ENCODE peak calls at places on chromosomes 11 and 22, in eight cellular contexts. X is neural progenitor cell, I is ovary, G is BE2C, L is adrenal gland, Z is aorta, Y is body of pancreas, P is heart left ventricle. W is an unnamed sample. For H3K4me1, the result is how much of the 10 kb centered on the place peaks cover.

GRCh38 chr11:20026629-20027545 is 133.4 kb downstream of the DBX1 start:
- DNase-seq in L (no peak), Y (peak), Z (no peak), I (peak), P (no peak), X (peak), G (no peak), W (peak)

GRCh38 chr11:21625982-21626381 is 566.9 kb upstream of the ANO5 start:
- DNase-seq in Y (no peak), I (no peak), G (no peak), L (peak), Z (peak), P (no peak), X (no peak), W (peak)

GRCh38 chr11:17516551-17517150 is 27.6 kb downstream of the USH1C start:
- DNase-seq in Y (no peak), I (no peak), G (no peak), L (no peak), Z (no peak), P (no peak), X (no peak), W (no peak)

GRCh38 chr22:49963647-49964026 is 3.1 kb downstream of the PIM3 start:
- DNase-seq in P (peak), L (peak), G (peak), Y (peak), I (no peak), Z (peak), X (no peak), W (no peak)

GRCh38 chr22:46363611-46364321 is 28.3 kb downstream of the TRMU start:
- DNase-seq in G (no peak), I (no peak), X (no peak), L (no peak), Y (no peak), Z (no peak), P (peak), W (no peak)

GRCh38 chr11:19659529-19659928 is 53.1 kb upstream of the NAV2 start:
- DNase-seq in L (no peak), Y (no peak), Z (no peak), P (no peak), X (no peak), I (no peak), G (no peak), W (no peak)

GRCh38 chr11:125770583-125770982 is 8.0 kb downstream of the PATE2 start:
- DNase-seq in I (no peak), G (no peak), P (no peak), L (no peak), X (no peak), Z (no peak), Y (no peak), W (no peak)

GRCh38 chr11:123373754-123374621 is 56.1 kb upstream of the GRAMD1B start:
- DNase-seq in I (no peak), Y (no peak), G (no peak), X (no peak), Z (no peak), P (no peak), L (no peak), W (no peak)

GRCh38 chr22:21942407-21942895 is 10.2 kb downstream of the PPM1F start:
- DNase-seq in I (peak), Y (no peak), P (peak), Z (peak), G (no peak), X (no peak), L (peak), W (peak)

GRCh38 chr22:38953577-38954413 is 3.6 kb upstream of the APOBEC3A start:
- DNase-seq in X (no peak), Y (no peak), I (no peak), L (no peak), P (no peak), G (no peak), Z (no peak), W (no peak)

GRCh38 chr22:25437414-25438160 is 126.9 kb upstream of the GRK3 start:
- DNase-seq in Y (no peak), L (no peak), G (peak), I (no peak), Z (no peak), P (no peak), X (peak), W (no peak)

GRCh38 chr22:23068832-23069385 is 1.4 kb upstream of the GNAZ start:
- DNase-seq in X (no peak), G (no peak), L (peak), I (peak), Z (peak), P (no peak), Y (no peak), W (no peak)

GRCh38 chr11:33557201-33557600 is 143.4 kb downstream of the C11orf91 start:
- DNase-seq in X (no peak), Z (no peak), G (no peak), Y (no peak), L (no peak), P (no peak), I (no peak), W (peak)

GRCh38 chr22:20142711-20143621 is 7.9 kb downstream of the CCDC188 start:
- DNase-seq in X (no peak), G (no peak), Y (no peak), P (peak), L (no peak), Z (no peak), I (no peak), W (no peak)

GRCh38 chr11:15106201-15106965 is 8.3 kb upstream of the INSC start:
- DNase-seq in Y (no peak), X (peak), I (no peak), P (no peak), G (no peak), Z (no peak), L (no peak), W (no peak)

GRCh38 chr11:107598225-107599139 is 7.5 kb downstream of the ELMOD1 start:
- DNase-seq in P (no peak), G (peak), Z (no peak), I (no peak), Y (no peak), X (peak), L (no peak), W (no peak)

GRCh38 chr11:64263947-64264317 is 12.6 kb downstream of the PLCB3 start:
- DNase-seq in Y (no peak), Z (no peak), G (no peak), P (no peak), X (no peak), I (no peak), L (no peak), W (no peak)

GRCh38 chr11:66815646-66816045 is 27.6 kb upstream of the RCE1 start:
- DNase-seq in P (no peak), X (no peak), Y (no peak), I (no peak), L (no peak), G (no peak), Z (no peak), W (no peak)

GRCh38 chr11:59617876-59618275 is 2.3 kb upstream of the OSBP start:
- DNase-seq in I (no peak), Z (no peak), P (no peak), Y (no peak), L (no peak), X (no peak), G (no peak), W (no peak)

GRCh38 chr11:44531116-44531504 is 34.4 kb upstream of the CD82 start:
- DNase-seq in X (no peak), L (no peak), Z (no peak), P (no peak), I (no peak), Y (no peak), G (no peak), W (no peak)

GRCh38 chr22:29314074-29314473 is 1.4 kb downstream of the RASL10A start:
- DNase-seq in G (no peak), L (no peak), I (peak), P (peak), X (no peak), Z (peak), Y (no peak), W (no peak)

GRCh38 chr11:27217948-27218410 is 145.0 kb downstream of the CCDC34 start:
- DNase-seq in Y (no peak), P (no peak), L (peak), G (no peak), Z (no peak), X (no peak), I (no peak), W (peak)

GRCh38 chr11:20397281-20397680 is 9.8 kb downstream of the PRMT3 start:
- DNase-seq in Z (no peak), X (peak), G (peak), L (no peak), Y (no peak), P (no peak), I (no peak), W (peak)

GRCh38 chr11:65719887-65720236 is 736 bp downstream of the RNASEH2C start:
- DNase-seq in I (peak), X (no peak), G (peak), Z (peak), Y (no peak), L (peak), P (no peak), W (no peak)

GRCh38 chr22:20979243-20979809 is 2.8 kb upstream of the LZTR1 start:
- DNase-seq in Z (peak), P (peak), Y (peak), I (peak), X (peak), L (peak), G (peak), W (no peak)

GRCh38 chr11:34190192-34191139 is 85.0 kb downstream of the NAT10 start:
- DNase-seq in I (no peak), Y (no peak), L (no peak), Z (no peak), G (no peak), P (no peak), X (no peak), W (no peak)

GRCh38 chr11:128894685-128895084 is 3.5 kb downstream of the KCNJ5 start:
- DNase-seq in L (peak), G (no peak), Z (no peak), I (peak), Y (peak), X (no peak), P (peak), W (no peak)

GRCh38 chr22:50085211-50085999 is at the start of gene MLC1:
- DNase-seq in P (no peak), X (no peak), G (no peak), L (no peak), Z (no peak), I (no peak), Y (no peak), W (no peak)

GRCh38 chr11:1749787-1750351 is 526 bp downstream of the IFITM10 start:
- DNase-seq in G (no peak), L (peak), I (no peak), X (no peak), P (no peak), Z (peak), Y (no peak), W (peak)

GRCh38 chr11:35671396-35672127 is 9.0 kb downstream of the TRIM44 start:
- DNase-seq in G (no peak), P (no peak), Y (no peak), I (no peak), X (no peak), Z (no peak), L (no peak), W (no peak)

GRCh38 chr11:110337570-110338193 is 41.3 kb upstream of the RDX start:
- DNase-seq in X (no peak), Y (no peak), P (no peak), L (peak), G (no peak), Z (no peak), I (no peak), W (peak)

GRCh38 chr11:100068116-100068515 is 619.0 kb upstream of the ARHGAP42 start:
- DNase-seq in Y (no peak), G (no peak), Z (no peak), I (no peak), P (no peak), X (no peak), L (no peak), W (no peak)

GRCh38 chr11:96213500-96213899 is 129.5 kb downstream of the MAML2 start:
- DNase-seq in P (no peak), Z (no peak), I (no peak), Y (no peak), L (no peak), G (no peak), X (no peak), W (peak)

GRCh38 chr11:17561111-17561415 is 14.0 kb downstream of the OTOG start:
- DNase-seq in Z (no peak), G (no peak), L (no peak), P (no peak), X (no peak), I (no peak), Y (no peak), W (no peak)

GRCh38 chr11:1757861-1758610 is 5.7 kb downstream of the CTSD start:
- DNase-seq in Z (peak), G (no peak), P (peak), I (no peak), Y (no peak), L (peak), X (no peak), W (no peak)

GRCh38 chr22:24430431-24431308 is 3.3 kb downstream of the ADORA2A start:
- DNase-seq in L (no peak), I (peak), Z (no peak), P (peak), X (no peak), G (no peak), Y (no peak), W (no peak)

GRCh38 chr11:66745356-66746235 is 16.6 kb upstream of the SPTBN2 start:
- DNase-seq in X (peak), L (peak), Z (no peak), I (no peak), Y (peak), P (peak), G (no peak), W (no peak)

GRCh38 chr11:122044086-122044485 is 71.9 kb downstream of the BLID start:
- DNase-seq in G (no peak), Y (no peak), Z (no peak), L (no peak), I (no peak), X (no peak), P (no peak), W (no peak)
- H3K4me1 ChIP-seq in G (under half), Y (under half), Z (under half), L (under half), I (under half), X (under half), P (under half), W (under half)

GRCh38 chr11:9760180-9760550 is 96.3 kb downstream of the SWAP70 start:
- DNase-seq in I (peak), G (no peak), Z (peak), Y (peak), X (no peak), P (peak), L (peak), W (no peak)

GRCh38 chr11:9758676-9759518 is 95.0 kb downstream of the SWAP70 start:
- DNase-seq in I (peak), X (peak), Z (peak), Y (peak), G (peak), L (peak), P (peak), W (no peak)

GRCh38 chr11:9761441-9761945 is 97.6 kb downstream of the SWAP70 start:
- DNase-seq in P (no peak), I (no peak), Z (no peak), G (no peak), Y (no peak), L (no peak), X (no peak), W (no peak)

GRCh38 chr11:9757809-9758675 is 94.2 kb downstream of the SWAP70 start:
- DNase-seq in Z (peak), X (peak), I (peak), L (peak), G (peak), P (peak), Y (peak), W (no peak)

DNA sequence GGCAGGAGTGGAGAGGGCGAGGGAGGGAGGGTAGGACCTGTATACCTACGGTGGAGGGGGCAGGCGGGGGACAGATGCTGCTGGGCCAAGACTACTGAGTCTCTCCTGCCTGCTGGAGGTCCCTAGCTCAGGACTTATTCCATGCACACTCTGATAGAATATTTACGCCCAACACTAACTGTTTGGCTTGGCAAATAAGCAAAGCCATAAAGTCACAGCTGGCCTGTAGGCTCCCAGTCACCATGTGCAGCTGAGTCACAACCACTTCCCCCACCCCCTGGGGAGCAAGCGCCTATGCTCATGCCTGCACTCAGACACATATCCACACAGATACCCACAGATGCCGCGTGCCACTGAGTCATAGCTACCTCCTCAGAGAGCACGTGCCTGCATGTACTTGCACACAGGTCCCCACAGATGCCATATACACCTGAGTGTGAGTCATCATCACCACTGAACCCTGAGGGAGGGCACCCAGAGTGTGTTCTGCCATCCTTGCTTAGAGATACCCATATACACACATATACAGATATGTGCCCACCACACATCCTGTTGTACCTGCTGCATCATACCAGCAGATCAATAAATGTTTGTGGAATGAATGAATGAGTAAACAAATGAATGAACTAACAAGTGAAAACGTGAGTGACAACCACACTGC is 95.8 kb downstream of the SWAP70 start:
- DNase-seq in Y (peak), L (peak), G (peak), I (peak), Z (peak), P (peak), X (no peak), W (peak)
- H3K4me3 ChIP-seq in Y (no peak), L (no peak), G (no peak), I (no peak), Z (no peak), P (peak), X (no peak), W (no peak)

GRCh38 chr22:36413022-36413770 is 25.4 kb upstream of the MYH9 start:
- DNase-seq in G (no peak), L (peak), Y (no peak), I (no peak), P (no peak), Z (no peak), X (no peak), W (no peak)
- H3K4me1 ChIP-seq in G (under half), L (under half), Y (under half), I (under half), P (under half), Z (under half), X (under half), W (under half)

GRCh38 chr11:94402355-94402754 is 1.1 kb upstream of the GPR83 start:
- DNase-seq in L (no peak), X (no peak), Y (no peak), Z (no peak), G (no peak), P (no peak), I (no peak), W (no peak)

GRCh38 chr11:94398101-94398500 is 3.1 kb downstream of the GPR83 start:
- DNase-seq in G (no peak), X (no peak), P (no peak), Y (no peak), Z (no peak), I (no peak), L (no peak), W (no peak)

GRCh38 chr11:94401773-94402265 is 600 bp upstream of the GPR83 start:
- DNase-seq in X (peak), I (no peak), Y (no peak), G (no peak), P (no peak), Z (no peak), L (no peak), W (no peak)

GRCh38 chr11:94400075-94400838 is 962 bp downstream of the GPR83 start:
- DNase-seq in X (no peak), Y (no peak), I (no peak), Z (no peak), L (no peak), G (no peak), P (no peak), W (no peak)

DNA sequence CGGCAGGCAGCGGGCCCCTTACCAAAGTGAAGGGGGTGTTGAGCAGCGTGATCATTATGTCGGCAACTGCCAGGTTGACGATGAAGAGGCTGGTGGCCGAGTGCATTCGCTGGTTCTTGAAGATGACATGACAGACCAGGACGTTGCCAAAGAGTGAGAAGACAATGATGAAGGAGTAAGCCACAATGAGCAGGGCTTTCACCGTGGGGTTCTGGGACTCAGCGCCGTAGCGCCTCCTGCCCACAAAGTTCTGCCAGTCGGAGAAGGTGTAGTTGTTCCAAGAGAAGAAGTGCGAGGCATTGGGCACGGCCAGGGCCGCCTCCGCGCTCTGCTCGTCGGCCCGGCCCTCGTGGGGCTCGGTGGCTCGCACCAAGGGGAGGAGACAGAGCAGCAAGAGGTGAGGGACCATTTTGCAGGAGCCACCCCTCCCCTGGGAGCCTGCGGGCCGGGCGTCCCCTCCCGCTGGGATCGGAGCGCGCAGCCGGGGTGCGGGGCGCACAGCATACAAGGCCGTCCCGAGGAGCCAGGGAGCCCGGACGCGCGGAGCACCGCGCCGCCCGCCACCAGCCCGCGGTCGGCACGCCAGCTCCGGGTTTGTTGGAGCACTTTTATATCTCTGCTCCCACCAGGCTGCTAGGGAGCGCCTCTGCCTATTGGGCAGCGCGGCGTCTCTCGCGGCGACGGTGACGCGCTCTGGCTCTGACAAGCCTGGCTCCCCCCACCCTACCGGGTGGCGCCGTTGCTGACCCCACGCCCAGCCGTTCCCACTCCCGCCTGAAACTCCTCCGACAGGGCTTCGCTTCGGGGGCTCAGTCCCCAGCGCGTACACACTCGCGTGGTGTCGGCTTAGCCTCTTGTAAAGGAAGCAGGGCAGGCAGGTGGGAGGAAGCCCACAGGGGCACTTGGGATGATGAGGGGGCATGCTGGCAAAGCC is at the start of gene GPR83:
- DNase-seq in L (no peak), Z (no peak), G (peak), Y (no peak), X (peak), I (no peak), P (no peak), W (no peak)
- H3K4me3 ChIP-seq in L (peak), Z (no peak), G (peak), Y (no peak), X (peak), I (no peak), P (peak), W (peak)

GRCh38 chr11:3703383-3703782 is 32.2 kb upstream of the CHRNA10 start:
- DNase-seq in G (no peak), X (no peak), Y (peak), P (no peak), Z (no peak), L (no peak), I (no peak), W (no peak)

GRCh38 chr11:3700410-3700809 is 29.2 kb upstream of the CHRNA10 start:
- DNase-seq in L (no peak), Z (no peak), P (no peak), G (no peak), Y (no peak), X (no peak), I (no peak), W (no peak)

DNA sequence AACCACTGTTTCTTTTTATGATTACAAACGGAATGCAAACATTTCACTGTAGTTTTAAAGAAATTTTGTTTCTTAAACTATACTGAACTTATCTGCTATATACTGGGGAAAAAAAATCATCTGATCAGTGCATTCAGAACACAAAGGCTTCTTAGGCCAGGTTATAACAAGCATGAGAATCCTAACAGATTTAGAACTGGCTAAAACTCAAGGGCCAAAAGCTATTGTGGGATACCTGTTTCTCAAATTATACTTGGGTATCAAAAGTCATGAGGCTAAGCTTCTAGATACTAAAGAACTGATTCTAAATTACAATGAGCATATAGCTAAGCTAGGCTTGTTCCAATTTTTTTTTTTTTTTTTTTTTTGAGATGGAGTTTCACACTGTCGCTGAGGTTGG is 29.7 kb upstream of the CHRNA10 start:
- DNase-seq in I (no peak), P (no peak), Y (no peak), Z (no peak), G (no peak), L (no peak), X (no peak), W (no peak)
- H3K4me1 ChIP-seq in I (under half), P (under half), Y (under half), Z (under half), G (under half), L (under half), X (under half), W (under half)

GRCh38 chr11:73312036-73312435 is 4.0 kb downstream of the ARHGEF17 start:
- DNase-seq in P (no peak), Y (no peak), I (no peak), G (no peak), X (no peak), Z (no peak), L (no peak), W (no peak)
- H3K4me3 ChIP-seq in P (peak), Y (no peak), I (peak), G (no peak), X (peak), Z (peak), L (peak), W (no peak)